ENCODE peak calls at places on chromosome 13, in nine cellular contexts. Y, S, K, L, W, D, O, N and Q are unnamed samples.
A peak's percentile ranks its signal among the peaks of the same experiment; 100 is the strongest.

GRCh38 chr13:85095887-85096286 is 703.3 kb downstream of the SLITRK6 start:
- DNase-seq in W (no peak), O (no peak), D (no peak), K (no peak), S (no peak), L (no peak), N (no peak), Y (no peak), Q (no peak)

GRCh38 chr13:53045110-53045509 is 16.5 kb downstream of the OLFM4 start:
- DNase-seq in W (no peak), Y (no peak), D (no peak), N (no peak), O (no peak), L (no peak), S (no peak), K (no peak), Q (no peak)

GRCh38 chr13:79710376-79710775 is 229.4 kb downstream of the NDFIP2 start:
- DNase-seq in Y (no peak), W (no peak), D (no peak), S (peak; percentile 27), N (peak; percentile 49), K (no peak), L (no peak), O (no peak), Q (no peak)

GRCh38 chr13:24995225-24995804 is 100.6 kb upstream of the PABPC3 start:
- DNase-seq in O (peak; percentile 82), Y (peak; percentile 90), L (no peak), W (no peak), K (no peak), D (no peak), S (peak; percentile 56), N (peak; percentile 87), Q (no peak)

GRCh38 chr13:29969286-29969685 is 118.9 kb upstream of the UBL3 start:
- DNase-seq in O (peak; percentile 92), W (no peak), K (no peak), N (peak; percentile 42), S (peak; percentile 85), L (no peak), D (no peak), Y (no peak), Q (no peak)

GRCh38 chr13:50125306-50125555 is 110.0 kb downstream of the KCNRG start:
- DNase-seq in W (no peak), K (no peak), N (no peak), Y (no peak), O (no peak), D (no peak), L (no peak), S (no peak), Q (no peak)

GRCh38 chr13:100815476-100816046 is 141.0 kb upstream of the TMTC4 start:
- DNase-seq in O (no peak), W (no peak), K (no peak), S (no peak), D (no peak), L (peak; percentile 3), Y (no peak), N (peak; percentile 5), Q (no peak)

GRCh38 chr13:47680752-47681151 is 320.3 kb downstream of the SUCLA2 start:
- DNase-seq in N (peak; percentile 45), S (no peak), W (no peak), K (no peak), D (no peak), O (peak; percentile 50), L (no peak), Y (no peak), Q (no peak)

GRCh38 chr13:34842466-34842865 is 99.6 kb upstream of the NBEA start:
- DNase-seq in W (no peak), S (no peak), Y (no peak), D (no peak), K (no peak), L (no peak), N (no peak), O (no peak), Q (no peak)

GRCh38 chr13:78589206-78589605 is 14.1 kb downstream of the POU4F1 start:
- DNase-seq in O (peak; percentile 9), D (no peak), L (no peak), K (no peak), Y (peak; percentile 87), W (no peak), S (no peak), N (peak; percentile 35), Q (no peak)

GRCh38 chr13:52048516-52048915 is 24.0 kb downstream of the UTP14C start:
- DNase-seq in D (no peak), O (peak; percentile 41), N (peak; percentile 34), Y (no peak), K (no peak), S (no peak), L (no peak), W (no peak), Q (no peak)

GRCh38 chr13:114096811-114097503 is 35.5 kb downstream of the RASA3 start:
- DNase-seq in D (no peak), W (no peak), L (no peak), O (no peak), K (peak; percentile 14), N (no peak), Y (no peak), S (no peak), Q (peak; percentile 52)

GRCh38 chr13:110617326-110618072 is 2.2 kb downstream of the NAXD start:
- DNase-seq in K (peak; percentile 56), W (no peak), N (peak; percentile 98), Y (no peak), L (no peak), S (no peak), O (peak; percentile 97), D (no peak), Q (no peak)
- H3K4me3 ChIP-seq in K (peak overlapping the region; percentile 83), W (peak overlapping the region; percentile 96), N (peak overlapping the region; percentile 81), Y (no peak overlapping the region), L (peak overlapping the region; percentile 90), S (no peak overlapping the region), O (no peak overlapping the region), D (peak overlapping the region; percentile 94), Q (peak overlapping the region; percentile 94)

DNA sequence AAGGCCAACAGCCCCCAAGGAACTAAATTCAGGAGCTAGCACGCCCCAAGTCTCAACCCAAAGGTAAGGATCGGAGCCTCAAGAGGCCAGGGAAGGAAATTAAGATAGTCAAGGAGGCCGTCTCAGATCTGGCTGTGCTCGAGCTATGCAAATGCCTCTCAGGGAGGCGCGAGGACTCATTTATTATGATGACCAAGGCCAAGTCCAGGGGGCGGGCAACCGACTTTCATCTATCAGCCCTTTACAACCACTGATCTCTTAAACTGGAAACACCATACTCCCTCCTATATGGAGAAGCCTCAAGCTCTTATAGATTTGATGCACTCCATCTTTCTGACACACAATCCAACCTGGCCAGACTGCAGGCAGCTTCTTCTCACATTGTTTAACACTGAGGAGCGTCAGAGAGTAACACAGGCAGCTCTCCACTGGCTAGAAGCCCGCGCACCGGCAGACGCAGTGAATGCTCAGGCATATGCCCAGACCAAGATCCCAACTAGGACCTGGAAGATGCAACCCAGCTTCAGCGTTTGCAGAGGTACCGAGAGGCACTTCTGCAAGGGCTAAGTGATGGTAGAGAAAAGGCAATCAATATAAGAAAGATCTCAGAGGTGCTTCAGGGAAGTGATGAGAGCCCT is 9.6 kb upstream of the SLC15A1 start:
- DNase-seq in O (no peak), D (no peak), W (no peak), Y (no peak), K (no peak), S (no peak), L (no peak), N (no peak), Q (no peak)
- H3K4me3 ChIP-seq in O (peak overlapping the region; percentile 14), D (peak overlapping the region; percentile 45), W (peak overlapping the region; percentile 38), Y (no peak overlapping the region), K (peak overlapping the region; percentile 33), S (peak overlapping the region; percentile 7), L (no peak overlapping the region), N (peak overlapping the region; percentile 54), Q (peak overlapping the region; percentile 41)

DNA sequence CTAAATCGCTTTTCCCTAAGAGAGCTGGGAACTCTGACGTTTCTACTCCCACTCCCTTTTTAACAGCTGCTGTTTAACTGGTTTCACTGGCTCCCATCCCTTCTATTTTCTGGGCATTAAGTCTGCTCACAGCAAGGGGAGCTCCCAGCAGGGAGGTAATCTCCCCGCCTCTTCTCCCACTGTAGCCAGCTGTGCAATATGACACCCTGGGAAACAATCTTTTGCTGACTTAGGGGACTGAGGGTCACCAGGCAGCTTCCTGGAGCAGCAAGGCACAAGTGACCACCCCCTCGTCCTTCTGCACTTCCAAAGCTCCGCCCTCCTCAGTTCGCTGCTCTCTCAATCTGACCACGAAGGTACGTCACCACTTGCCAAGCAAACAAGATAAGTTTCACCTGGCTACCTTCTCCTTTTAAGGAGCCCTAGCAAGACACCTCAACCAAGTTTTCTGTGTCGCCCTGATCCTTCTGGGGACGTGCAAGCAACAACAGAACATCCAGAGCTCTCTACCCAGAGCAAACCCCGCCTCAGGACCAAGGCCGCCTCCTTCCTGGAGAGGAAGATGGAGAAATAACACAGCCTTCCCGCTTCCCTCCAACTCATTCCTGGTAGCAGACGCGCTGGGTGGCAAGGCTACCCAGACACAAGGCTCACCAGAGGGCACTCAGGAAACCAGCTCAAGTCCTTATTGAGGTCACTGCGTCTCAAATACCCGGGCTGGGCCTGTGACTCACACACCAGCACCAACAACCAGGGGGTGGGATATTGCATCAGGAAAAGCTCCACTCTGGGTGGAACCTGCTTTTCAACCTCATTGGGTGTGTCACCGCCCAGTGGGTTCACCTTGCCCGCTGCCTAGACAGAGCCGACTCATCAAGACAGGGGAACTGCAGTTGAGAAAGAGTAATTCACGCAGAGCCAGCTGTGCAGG is 92.4 kb downstream of the STK24 start:
- DNase-seq in S (peak; percentile 90), K (peak; percentile 80), L (no peak), N (peak; percentile 98), O (peak; percentile 95), W (peak; percentile 93), Y (peak; percentile 94), D (peak; percentile 90), Q (peak; percentile 87)
- H3K4me3 ChIP-seq in S (no peak overlapping the region), K (peak overlapping the region; percentile 27), L (peak overlapping the region; percentile 43), N (peak overlapping the region; percentile 32), O (no peak overlapping the region), W (peak overlapping the region; percentile 34), Y (peak overlapping the region; percentile 3), D (peak overlapping the region; percentile 8), Q (peak overlapping the region; percentile 6)

GRCh38 chr13:46569471-46569870 is 16.5 kb downstream of the LRCH1 start:
- DNase-seq in L (no peak), D (no peak), Y (no peak), W (no peak), N (no peak), O (no peak), K (no peak), S (no peak), Q (no peak)

GRCh38 chr13:46572758-46573384 is 19.9 kb downstream of the LRCH1 start:
- DNase-seq in L (no peak), N (no peak), O (no peak), W (no peak), S (no peak), Y (no peak), D (no peak), K (no peak), Q (no peak)

GRCh38 chr13:46571941-46572340 is 19.0 kb downstream of the LRCH1 start:
- DNase-seq in Y (no peak), S (no peak), W (no peak), N (no peak), K (no peak), L (no peak), D (no peak), O (no peak), Q (no peak)

GRCh38 chr13:46571189-46571901 is 18.4 kb downstream of the LRCH1 start:
- DNase-seq in O (peak; percentile 76), L (no peak), Y (no peak), W (no peak), S (no peak), K (peak; percentile 40), D (no peak), N (peak; percentile 23), Q (no peak)

DNA sequence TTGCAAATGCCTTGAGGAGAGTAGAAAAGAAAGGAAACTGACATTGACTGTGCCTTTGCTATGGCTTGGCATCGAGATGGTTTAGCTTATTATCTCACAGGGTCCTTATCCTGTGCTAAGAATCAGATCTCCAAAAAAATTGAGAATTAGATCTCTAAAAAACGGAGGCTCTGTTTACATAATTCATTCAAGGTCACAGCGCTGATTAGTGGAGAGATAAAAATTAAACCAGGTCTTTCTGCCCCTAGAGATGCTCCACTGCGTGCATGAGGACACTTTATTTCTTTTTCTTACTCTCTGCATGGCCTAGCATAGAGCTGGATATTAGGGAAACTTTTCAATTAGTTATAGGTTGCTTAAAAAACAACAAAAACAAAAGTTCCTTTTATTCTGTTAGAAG is 17.3 kb downstream of the LRCH1 start:
- DNase-seq in O (no peak), K (no peak), N (no peak), Y (no peak), L (no peak), W (no peak), D (no peak), S (no peak), Q (no peak)
- H3K4me3 ChIP-seq in O (no peak overlapping the region), K (no peak overlapping the region), N (no peak overlapping the region), Y (no peak overlapping the region), L (no peak overlapping the region), W (no peak overlapping the region), D (no peak overlapping the region), S (no peak overlapping the region), Q (no peak overlapping the region)